ENCODE peak calls at places on chromosomes 2 and 18, in five cellular contexts. L is HepG2, N is transverse colon, J is GM12878, C is sigmoid colon. G is an unnamed sample.

GRCh38 chr2:181318504-181319280 is 138.5 kb upstream of the ITGA4 start:
- DNase-seq in N (no peak), J (no peak), L (no peak), C (no peak), G (no peak)

GRCh38 chr18:13241083-13241892 is 22.7 kb downstream of the LDLRAD4 start:
- DNase-seq in N (no peak), C (peak; percentile 53), J (no peak), L (no peak), G (peak; percentile 45)

GRCh38 chr18:27948981-27949380 is 227.9 kb downstream of the CDH2 start:
- DNase-seq in N (no peak), C (no peak), L (no peak), J (no peak), G (no peak)

GRCh38 chr2:229714080-229714735 is at the start of gene DNER:
- DNase-seq in C (no peak), L (no peak), N (peak; percentile 20), J (no peak), G (no peak)

GRCh38 chr2:101622633-101623521 is 74.6 kb upstream of the MAP4K4 start:
- DNase-seq in C (no peak), L (no peak), N (no peak), J (peak; percentile 64), G (no peak)

GRCh38 chr18:31490387-31490786 is 7.6 kb upstream of the DSG2 start:
- DNase-seq in J (peak; percentile 49), N (no peak), C (no peak), L (no peak), G (no peak)

GRCh38 chr2:135424849-135425248 is 106.2 kb downstream of the ZRANB3 start:
- DNase-seq in N (no peak), L (no peak), J (no peak), C (no peak), G (no peak)

GRCh38 chr2:62603154-62603712 is 97.2 kb upstream of the TMEM17 start:
- DNase-seq in L (no peak), N (no peak), J (no peak), C (no peak), G (no peak)

GRCh38 chr2:68253211-68254068 is 1.1 kb upstream of the PPP3R1 start:
- DNase-seq in C (no peak), N (peak; percentile 13), L (peak; percentile 24), J (no peak), G (no peak)

GRCh38 chr2:166637051-166637450 is 143.0 kb upstream of the SCN7A start:
- DNase-seq in N (no peak), C (no peak), J (no peak), L (no peak), G (no peak)

GRCh38 chr18:48408727-48409590 is at the start of gene ZBTB7C:
- DNase-seq in J (no peak), L (no peak), C (no peak), N (peak; percentile 28), G (no peak)

GRCh38 chr2:71887196-71887595 is 260.5 kb downstream of the CYP26B1 start:
- DNase-seq in C (no peak), J (no peak), L (no peak), N (no peak), G (no peak)

GRCh38 chr18:25164837-25165791 is 186.9 kb downstream of the ZNF521 start:
- DNase-seq in J (no peak), C (no peak), N (no peak), L (peak; percentile 2), G (no peak)

GRCh38 chr2:17208511-17208910 is 309.7 kb downstream of the RAD51AP2 start:
- DNase-seq in J (no peak), C (no peak), L (peak; percentile 58), N (no peak), G (no peak)

GRCh38 chr2:85423525-85423924 is 5.0 kb downstream of the SH2D6 start:
- DNase-seq in L (no peak), C (no peak), J (no peak), N (no peak), G (no peak)

GRCh38 chr2:85419009-85419711 is 646 bp downstream of the SH2D6 start:
- DNase-seq in L (peak; percentile 74), N (no peak), J (no peak), C (no peak), G (no peak)

GRCh38 chr2:85418132-85419008 is at the start of gene SH2D6:
- DNase-seq in N (peak; percentile 88), J (no peak), C (peak; percentile 93), L (peak; percentile 86), G (peak; percentile 93)

GRCh38 chr2:85420743-85421705 is 2.5 kb downstream of the SH2D6 start:
- DNase-seq in N (peak; percentile 93), J (no peak), C (peak; percentile 94), L (peak; percentile 94), G (peak; percentile 94)

DNA sequence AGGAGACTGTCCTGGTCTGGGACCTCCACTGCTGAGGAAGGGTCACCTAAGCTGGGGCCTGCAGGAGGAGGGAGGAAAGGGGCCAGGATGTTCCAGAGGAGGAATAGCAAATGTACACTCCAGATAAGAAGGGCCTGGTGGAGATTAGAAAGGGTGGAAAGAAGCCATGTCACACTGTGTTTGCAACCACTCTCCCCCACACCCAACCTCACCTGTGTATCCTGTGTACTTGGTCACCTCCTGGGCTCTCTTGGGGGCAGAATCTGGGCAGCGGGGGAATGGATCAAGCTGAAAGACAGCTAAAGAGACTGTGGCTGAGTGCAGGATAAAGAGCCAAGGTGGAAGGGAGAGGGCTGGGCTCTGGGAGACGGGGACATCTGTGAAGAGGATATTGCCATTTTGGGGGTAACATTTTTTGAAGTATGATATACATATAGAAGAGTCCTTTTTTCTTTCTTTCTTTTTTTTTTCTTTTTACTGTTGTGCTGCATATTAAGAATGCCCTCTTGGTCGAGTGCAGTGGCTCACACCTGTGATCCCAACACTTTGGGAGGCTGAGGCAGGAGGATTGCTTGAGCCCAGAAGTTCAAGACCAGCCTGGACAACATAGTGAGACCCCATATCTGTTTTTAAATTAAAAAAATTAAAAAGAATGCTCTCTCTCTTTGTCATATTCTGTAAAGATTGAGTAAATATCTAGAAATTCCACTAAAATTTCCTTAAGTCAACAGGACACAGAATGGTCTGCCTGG is 3.4 kb downstream of the SH2D6 start:
- DNase-seq in N (no peak), J (no peak), C (no peak), L (no peak), G (no peak)
- TF ChIP-seq EP300 in N (no peak), J (no peak), C (no peak), L (no peak), G (no peak)

GRCh38 chr2:42378415-42378814 is 17.4 kb upstream of the COX7A2L start:
- DNase-seq in J (no peak), C (no peak), L (no peak), N (no peak), G (no peak)

GRCh38 chr2:42386684-42387083 is 25.7 kb upstream of the COX7A2L start:
- DNase-seq in C (no peak), N (no peak), J (no peak), L (peak; percentile 35), G (no peak)

GRCh38 chr2:42385225-42385624 is 24.2 kb upstream of the COX7A2L start:
- DNase-seq in J (no peak), N (peak; percentile 53), C (no peak), L (peak; percentile 58), G (no peak)

GRCh38 chr2:42383855-42384530 is 23.0 kb upstream of the COX7A2L start:
- DNase-seq in C (no peak), L (no peak), J (no peak), N (no peak), G (no peak)

GRCh38 chr2:42382144-42382543 is 21.1 kb upstream of the COX7A2L start:
- DNase-seq in C (no peak), J (no peak), L (no peak), N (no peak), G (no peak)
- TF ChIP-seq POLR2AphosphoS5 in C (no peak), J (no peak), L (no peak), N (no peak), G (no peak)

GRCh38 chr2:45856391-45857055 is 205.0 kb downstream of the PRKCE start:
- DNase-seq in N (no peak), C (no peak), L (no peak), J (no peak), G (no peak)

GRCh38 chr2:45859682-45860081 is 208.2 kb downstream of the PRKCE start:
- DNase-seq in C (no peak), L (no peak), J (no peak), N (no peak), G (no peak)

GRCh38 chr2:45860136-45861106 is 208.9 kb downstream of the PRKCE start:
- DNase-seq in L (peak; percentile 16), C (peak; percentile 92), J (no peak), N (peak; percentile 47), G (peak; percentile 84)

GRCh38 chr2:45857206-45857605 is 205.7 kb downstream of the PRKCE start:
- DNase-seq in C (no peak), J (no peak), L (no peak), N (no peak), G (no peak)

GRCh38 chr2:45857848-45858520 is 206.5 kb downstream of the PRKCE start:
- DNase-seq in C (no peak), N (no peak), J (no peak), L (no peak), G (no peak)
- TF ChIP-seq EP300 in C (no peak), N (no peak), J (no peak), L (no peak), G (no peak)

GRCh38 chr2:216932113-216932512 is 72.2 kb upstream of the TNP1 start:
- DNase-seq in J (no peak), N (no peak), L (no peak), C (no peak), G (no peak)
- TF ChIP-seq POLR2AphosphoS5 in J (no peak), N (no peak), L (no peak), C (no peak), G (no peak)

GRCh38 chr2:156098506-156098905 is 234.0 kb downstream of the NR4A2 start:
- DNase-seq in C (no peak), N (no peak), L (no peak), J (no peak), G (no peak)
- TF ChIP-seq EP300 in C (no peak), N (no peak), L (no peak), J (no peak), G (no peak)